ENCODE peak calls at places on chromosomes 13 and 19, in seven cellular contexts. One of them, this sample, is unnamed.
A peak's percentile ranks its signal among the peaks of the same experiment; 100 is the strongest.

GRCh38 chr19:47228937-47229673 is 1.9 kb downstream of the BBC3 start:
- DNase-seq in thyroid gland: no peak
- DNase-seq in tibial nerve: peak; percentile 34
- DNase-seq in adrenal gland: peak; percentile 43
- DNase-seq in HCT116: no peak
- DNase-seq in body of pancreas: no peak
- DNase-seq in testis: peak; percentile 42
- DNase-seq in this sample: no peak

GRCh38 chr19:12938536-12939291 is at the start of gene CALR:
- DNase-seq in thyroid gland: peak; percentile 22
- DNase-seq in tibial nerve: no peak
- DNase-seq in adrenal gland: no peak
- DNase-seq in HCT116: no peak
- DNase-seq in body of pancreas: peak; percentile 47
- DNase-seq in testis: no peak
- DNase-seq in this sample: no peak

GRCh38 chr13:108855737-108856387 is 226.5 kb downstream of the MYO16 start:
- DNase-seq in thyroid gland: no peak
- DNase-seq in tibial nerve: no peak
- DNase-seq in adrenal gland: no peak
- DNase-seq in HCT116: no peak
- DNase-seq in body of pancreas: no peak
- DNase-seq in testis: no peak
- DNase-seq in this sample: no peak

GRCh38 chr19:14115761-14116160 is 1.8 kb downstream of the PRKACA start:
- DNase-seq in thyroid gland: no peak
- DNase-seq in tibial nerve: no peak
- DNase-seq in adrenal gland: peak; percentile 48
- DNase-seq in HCT116: no peak
- DNase-seq in body of pancreas: no peak
- DNase-seq in testis: no peak
- DNase-seq in this sample: no peak

GRCh38 chr19:20662421-20663105 is 1.2 kb upstream of the ZNF626 start:
- DNase-seq in thyroid gland: peak; percentile 57
- DNase-seq in tibial nerve: no peak
- DNase-seq in adrenal gland: no peak
- DNase-seq in HCT116: no peak
- DNase-seq in body of pancreas: no peak
- DNase-seq in testis: peak; percentile 69
- DNase-seq in this sample: no peak

GRCh38 chr13:114140131-114140908 is 7.9 kb upstream of the RASA3 start:
- DNase-seq in thyroid gland: no peak
- DNase-seq in tibial nerve: no peak
- DNase-seq in adrenal gland: no peak
- DNase-seq in HCT116: no peak
- DNase-seq in body of pancreas: no peak
- DNase-seq in testis: no peak
- DNase-seq in this sample: no peak

GRCh38 chr13:106407338-106407737 is 128.1 kb downstream of the EFNB2 start:
- DNase-seq in thyroid gland: no peak
- DNase-seq in tibial nerve: no peak
- DNase-seq in adrenal gland: no peak
- DNase-seq in HCT116: no peak
- DNase-seq in body of pancreas: no peak
- DNase-seq in testis: no peak
- DNase-seq in this sample: peak; percentile 11

GRCh38 chr13:93180376-93180966 is 46.1 kb upstream of the GPC6 start:
- DNase-seq in thyroid gland: no peak
- DNase-seq in tibial nerve: no peak
- DNase-seq in adrenal gland: no peak
- DNase-seq in HCT116: no peak
- DNase-seq in body of pancreas: no peak
- DNase-seq in testis: no peak
- DNase-seq in this sample: no peak

GRCh38 chr19:9885077-9885552 is 50.0 kb downstream of the PIN1 start:
- DNase-seq in thyroid gland: no peak
- DNase-seq in tibial nerve: no peak
- DNase-seq in adrenal gland: no peak
- DNase-seq in HCT116: no peak
- DNase-seq in body of pancreas: peak; percentile 30
- DNase-seq in testis: peak; percentile 53
- DNase-seq in this sample: no peak

GRCh38 chr13:59445812-59446211 is 717.9 kb downstream of the DIAPH3 start:
- DNase-seq in thyroid gland: no peak
- DNase-seq in tibial nerve: no peak
- DNase-seq in adrenal gland: no peak
- DNase-seq in HCT116: no peak
- DNase-seq in body of pancreas: no peak
- DNase-seq in testis: no peak
- DNase-seq in this sample: no peak

GRCh38 chr19:33429891-33430673 is 56.6 kb downstream of the CEBPG start:
- DNase-seq in thyroid gland: peak; percentile 1
- DNase-seq in tibial nerve: no peak
- DNase-seq in adrenal gland: peak; percentile 9
- DNase-seq in HCT116: no peak
- DNase-seq in body of pancreas: no peak
- DNase-seq in testis: no peak
- DNase-seq in this sample: no peak

GRCh38 chr13:80139196-80139595 is 201.7 kb downstream of the SPRY2 start:
- DNase-seq in thyroid gland: no peak
- DNase-seq in tibial nerve: no peak
- DNase-seq in adrenal gland: no peak
- DNase-seq in HCT116: no peak
- DNase-seq in body of pancreas: no peak
- DNase-seq in testis: no peak
- DNase-seq in this sample: no peak

DNA sequence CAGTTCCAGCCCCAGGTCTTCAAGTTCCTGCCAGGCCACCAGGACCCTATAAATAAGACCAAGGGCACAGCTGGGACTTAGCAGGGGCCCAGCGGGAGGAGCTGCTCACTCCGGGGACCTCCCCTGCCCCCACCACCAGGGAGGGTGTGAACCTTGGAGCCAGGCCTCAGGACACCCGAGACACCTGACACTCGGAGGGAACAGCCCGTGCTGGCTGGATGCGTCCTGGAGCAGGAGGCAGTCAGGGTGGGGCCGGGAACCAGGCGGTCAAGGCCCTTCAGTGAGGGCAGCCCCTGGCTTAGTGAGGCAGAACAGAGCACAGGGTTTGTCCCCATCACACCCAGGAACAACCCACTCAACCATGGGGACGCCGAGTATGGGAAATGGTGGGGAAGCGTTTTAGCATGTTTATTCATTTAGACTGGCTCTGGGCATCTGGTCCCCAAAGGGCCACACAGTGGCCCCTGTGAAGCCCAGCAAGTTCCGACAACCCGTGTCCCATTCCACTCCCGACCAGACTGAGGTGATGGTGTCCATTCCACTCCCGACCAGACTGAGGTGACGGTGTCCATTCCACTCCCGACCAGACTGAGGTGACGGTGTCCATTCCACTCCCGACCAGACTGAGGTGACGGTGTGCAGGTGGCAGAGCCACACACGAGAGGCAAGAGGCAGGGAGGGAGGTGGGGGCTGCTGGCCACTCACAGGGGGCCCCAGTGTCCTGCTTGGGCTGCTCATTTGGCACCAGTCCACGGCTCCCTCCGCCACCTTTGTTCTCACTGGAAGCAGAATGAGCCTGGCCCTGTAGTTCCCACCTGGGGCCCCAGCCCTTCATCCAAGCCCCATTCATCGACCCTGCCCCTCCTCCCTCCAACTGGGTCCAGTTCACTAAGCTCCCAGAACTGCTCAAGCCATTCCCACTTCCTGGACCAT is 2.2 kb upstream of the MIDN start:
- DNase-seq in thyroid gland: peak; percentile 99
- DNase-seq in tibial nerve: no peak
- DNase-seq in adrenal gland: peak; percentile 87
- DNase-seq in HCT116: no peak
- DNase-seq in body of pancreas: peak; percentile 63
- DNase-seq in testis: peak; percentile 88
- DNase-seq in this sample: no peak
- TF ChIP-seq POLR2A in thyroid gland: peak; percentile 62
- TF ChIP-seq POLR2A in tibial nerve: no peak
- TF ChIP-seq POLR2A in adrenal gland: no peak
- TF ChIP-seq POLR2A in HCT116: no peak
- TF ChIP-seq POLR2A in body of pancreas: no peak
- TF ChIP-seq POLR2A in testis: no peak
- TF ChIP-seq POLR2A in this sample: no peak

GRCh38 chr19:5969476-5969875 is 8.5 kb downstream of the RANBP3 start:
- DNase-seq in thyroid gland: no peak
- DNase-seq in tibial nerve: no peak
- DNase-seq in adrenal gland: no peak
- DNase-seq in HCT116: no peak
- DNase-seq in body of pancreas: no peak
- DNase-seq in testis: no peak
- DNase-seq in this sample: no peak
- TF ChIP-seq POLR2A in thyroid gland: no peak
- TF ChIP-seq POLR2A in tibial nerve: no peak
- TF ChIP-seq POLR2A in adrenal gland: no peak
- TF ChIP-seq POLR2A in HCT116: no peak
- TF ChIP-seq POLR2A in body of pancreas: no peak
- TF ChIP-seq POLR2A in testis: no peak
- TF ChIP-seq POLR2A in this sample: no peak

GRCh38 chr19:3360494-3361383 is 5.6 kb upstream of the NFIC start:
- DNase-seq in thyroid gland: peak; percentile 71
- DNase-seq in tibial nerve: no peak
- DNase-seq in adrenal gland: peak; percentile 75
- DNase-seq in HCT116: no peak
- DNase-seq in body of pancreas: peak; percentile 69
- DNase-seq in testis: peak; percentile 81
- DNase-seq in this sample: no peak
- TF ChIP-seq POLR2A in thyroid gland: peak; percentile 67
- TF ChIP-seq POLR2A in tibial nerve: peak; percentile 67
- TF ChIP-seq POLR2A in adrenal gland: peak; percentile 11
- TF ChIP-seq POLR2A in HCT116: peak; percentile 67
- TF ChIP-seq POLR2A in body of pancreas: peak; percentile 68
- TF ChIP-seq POLR2A in testis: no peak
- TF ChIP-seq POLR2A in this sample: peak; percentile 29

GRCh38 chr19:35717665-35718344 is at the start of gene KMT2B:
- DNase-seq in thyroid gland: no peak
- DNase-seq in tibial nerve: peak; percentile 70
- DNase-seq in adrenal gland: no peak
- DNase-seq in HCT116: no peak
- DNase-seq in body of pancreas: no peak
- DNase-seq in testis: no peak
- DNase-seq in this sample: peak; percentile 100

GRCh38 chr19:35715981-35716734 is 1.6 kb upstream of the KMT2B start:
- DNase-seq in thyroid gland: peak; percentile 67
- DNase-seq in tibial nerve: no peak
- DNase-seq in adrenal gland: peak; percentile 69
- DNase-seq in HCT116: no peak
- DNase-seq in body of pancreas: peak; percentile 67
- DNase-seq in testis: peak; percentile 78
- DNase-seq in this sample: peak; percentile 57

GRCh38 chr19:35716985-35717664 is 678 bp upstream of the KMT2B start:
- DNase-seq in thyroid gland: peak; percentile 97
- DNase-seq in tibial nerve: peak; percentile 89
- DNase-seq in adrenal gland: peak; percentile 96
- DNase-seq in HCT116: peak; percentile 88
- DNase-seq in body of pancreas: peak; percentile 98
- DNase-seq in testis: peak; percentile 95
- DNase-seq in this sample: peak; percentile 99

GRCh38 chr19:35715355-35715809 is 2.4 kb upstream of the KMT2B start:
- DNase-seq in thyroid gland: no peak
- DNase-seq in tibial nerve: no peak
- DNase-seq in adrenal gland: no peak
- DNase-seq in HCT116: no peak
- DNase-seq in body of pancreas: no peak
- DNase-seq in testis: no peak
- DNase-seq in this sample: no peak

GRCh38 chr19:35716735-35716984 is 1.1 kb upstream of the KMT2B start:
- DNase-seq in thyroid gland: no peak
- DNase-seq in tibial nerve: no peak
- DNase-seq in adrenal gland: no peak
- DNase-seq in HCT116: no peak
- DNase-seq in body of pancreas: no peak
- DNase-seq in testis: no peak
- DNase-seq in this sample: no peak
- TF ChIP-seq POLR2A in thyroid gland: no peak
- TF ChIP-seq POLR2A in tibial nerve: no peak
- TF ChIP-seq POLR2A in adrenal gland: no peak
- TF ChIP-seq POLR2A in HCT116: no peak
- TF ChIP-seq POLR2A in body of pancreas: peak; percentile 25
- TF ChIP-seq POLR2A in testis: no peak
- TF ChIP-seq POLR2A in this sample: no peak

GRCh38 chr19:58513694-58514563 is 2.1 kb upstream of the SLC27A5 start:
- DNase-seq in thyroid gland: peak; percentile 90
- DNase-seq in tibial nerve: peak; percentile 54
- DNase-seq in adrenal gland: peak; percentile 92
- DNase-seq in HCT116: peak; percentile 86
- DNase-seq in body of pancreas: peak; percentile 91
- DNase-seq in testis: peak; percentile 86
- DNase-seq in this sample: no peak
- TF ChIP-seq POLR2A in thyroid gland: peak; percentile 54
- TF ChIP-seq POLR2A in tibial nerve: no peak
- TF ChIP-seq POLR2A in adrenal gland: no peak
- TF ChIP-seq POLR2A in HCT116: peak; percentile 77
- TF ChIP-seq POLR2A in body of pancreas: peak; percentile 55
- TF ChIP-seq POLR2A in testis: no peak
- TF ChIP-seq POLR2A in this sample: no peak

GRCh38 chr19:17073869-17074627 is 1.2 kb downstream of the HAUS8 start:
- DNase-seq in thyroid gland: no peak
- DNase-seq in tibial nerve: no peak
- DNase-seq in adrenal gland: no peak
- DNase-seq in HCT116: no peak
- DNase-seq in body of pancreas: no peak
- DNase-seq in testis: no peak
- DNase-seq in this sample: no peak

GRCh38 chr19:17076539-17076919 is 952 bp downstream of the MYO9B start:
- DNase-seq in thyroid gland: peak; percentile 20
- DNase-seq in tibial nerve: no peak
- DNase-seq in adrenal gland: peak; percentile 43
- DNase-seq in HCT116: no peak
- DNase-seq in body of pancreas: no peak
- DNase-seq in testis: no peak
- DNase-seq in this sample: no peak

GRCh38 chr19:17075860-17076538 is 422 bp downstream of the MYO9B start:
- DNase-seq in thyroid gland: peak; percentile 46
- DNase-seq in tibial nerve: no peak
- DNase-seq in adrenal gland: peak; percentile 42
- DNase-seq in HCT116: no peak
- DNase-seq in body of pancreas: peak; percentile 37
- DNase-seq in testis: no peak
- DNase-seq in this sample: no peak

GRCh38 chr19:17074628-17075034 is 621 bp downstream of the HAUS8 start:
- DNase-seq in thyroid gland: no peak
- DNase-seq in tibial nerve: no peak
- DNase-seq in adrenal gland: no peak
- DNase-seq in HCT116: no peak
- DNase-seq in body of pancreas: no peak
- DNase-seq in testis: no peak
- DNase-seq in this sample: no peak

GRCh38 chr19:17075035-17075859 is at the start of the genes HAUS8 and MYO9B:
- DNase-seq in thyroid gland: peak; percentile 99
- DNase-seq in tibial nerve: peak; percentile 99
- DNase-seq in adrenal gland: peak; percentile 99
- DNase-seq in HCT116: peak; percentile 98
- DNase-seq in body of pancreas: peak; percentile 100
- DNase-seq in testis: peak; percentile 99
- DNase-seq in this sample: peak; percentile 95
- TF ChIP-seq POLR2A in thyroid gland: peak; percentile 85
- TF ChIP-seq POLR2A in tibial nerve: peak; percentile 82
- TF ChIP-seq POLR2A in adrenal gland: peak; percentile 81
- TF ChIP-seq POLR2A in HCT116: peak; percentile 46
- TF ChIP-seq POLR2A in body of pancreas: peak; percentile 60
- TF ChIP-seq POLR2A in testis: peak; percentile 4
- TF ChIP-seq POLR2A in this sample: peak; percentile 46

This sample was measured in H54.